ENCODE peak calls at places on chromosome 10, in five cellular contexts. U is IMR-90, A is right lobe of liver, G is stomach, Q is A549. N is an unnamed sample.

GRCh38 chr10:29554660-29555059 is 80.1 kb downstream of the SVIL start:
- DNase-seq in U (peak; percentile 43), G (no peak), A (no peak), Q (no peak), N (no peak)

GRCh38 chr10:84988011-84988410 is 659.6 kb downstream of the CCSER2 start:
- DNase-seq in G (no peak), A (no peak), Q (no peak), U (no peak), N (no peak)

GRCh38 chr10:96093948-96094347 is 36.1 kb upstream of the ZNF518A start:
- DNase-seq in A (no peak), Q (no peak), G (no peak), U (no peak), N (no peak)

GRCh38 chr10:22849077-22849810 is 78.6 kb upstream of the ARMC3 start:
- DNase-seq in G (peak; percentile 86), U (no peak), A (peak; percentile 57), Q (no peak), N (no peak)

GRCh38 chr10:72912715-72913114 is 19.2 kb downstream of the OIT3 start:
- DNase-seq in U (no peak), Q (no peak), G (no peak), A (no peak), N (no peak)

GRCh38 chr10:72009062-72009429 is 44.9 kb downstream of the CHST3 start:
- DNase-seq in Q (no peak), U (no peak), A (no peak), G (no peak), N (no peak)

GRCh38 chr10:12766222-12766621 is 235.3 kb downstream of the CCDC3 start:
- DNase-seq in Q (no peak), U (no peak), A (no peak), G (no peak), N (no peak)

GRCh38 chr10:486668-487067 is 202.8 kb downstream of the DIP2C start:
- DNase-seq in U (no peak), Q (no peak), A (no peak), G (peak; percentile 23), N (no peak)

GRCh38 chr10:78805176-78805575 is 263.6 kb upstream of the ZMIZ1 start:
- DNase-seq in Q (peak; percentile 19), G (peak; percentile 40), U (peak; percentile 99), A (no peak), N (peak; percentile 46)

GRCh38 chr10:4867520-4868356 is 41.7 kb downstream of the AKR1E2 start:
- DNase-seq in A (no peak), G (no peak), U (peak; percentile 8), Q (no peak), N (no peak)

GRCh38 chr10:101060951-101061813 is 607 bp upstream of the KAZALD1 start:
- DNase-seq in U (peak; percentile 91), A (peak; percentile 95), Q (peak; percentile 95), G (peak; percentile 97), N (peak; percentile 91)
- TF ChIP-seq POLR2A in U (peak; percentile 82), A (peak; percentile 42), Q (peak; percentile 65), G (no peak), N (no peak)

DNA sequence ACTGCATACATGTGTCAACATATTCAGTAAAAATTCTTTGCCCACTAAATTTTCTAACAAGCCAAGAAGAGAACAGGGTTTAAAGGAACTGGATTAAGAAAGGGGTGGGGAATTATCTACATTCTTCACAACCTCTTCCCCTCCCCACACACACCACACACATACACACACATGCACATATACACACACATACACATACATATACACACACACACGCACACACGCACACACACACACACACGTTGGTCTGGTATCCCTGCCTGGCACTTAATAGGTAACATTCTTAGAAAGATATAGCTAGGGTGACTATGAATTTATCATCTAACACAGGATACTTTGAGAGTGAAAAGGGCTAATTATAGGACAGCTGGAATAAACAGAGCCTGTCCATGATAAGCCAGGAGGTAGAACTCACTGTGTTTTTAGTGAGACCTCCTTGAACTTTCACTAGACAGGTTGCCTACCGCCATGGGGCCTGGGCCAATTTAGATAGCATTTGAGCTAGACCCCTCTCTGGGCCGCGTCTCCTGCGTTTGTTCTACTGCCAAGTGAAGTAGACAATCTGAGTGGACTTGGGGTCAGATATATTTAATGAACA is 33.1 kb upstream of the EPC1 start:
- DNase-seq in U (no peak), G (no peak), Q (no peak), A (no peak), N (no peak)
- H3K27ac ChIP-seq in U (no peak overlapping the region), G (no peak overlapping the region), Q (peak overlapping the region; percentile 86), A (peak overlapping the region; percentile 86), N (no peak overlapping the region)

DNA sequence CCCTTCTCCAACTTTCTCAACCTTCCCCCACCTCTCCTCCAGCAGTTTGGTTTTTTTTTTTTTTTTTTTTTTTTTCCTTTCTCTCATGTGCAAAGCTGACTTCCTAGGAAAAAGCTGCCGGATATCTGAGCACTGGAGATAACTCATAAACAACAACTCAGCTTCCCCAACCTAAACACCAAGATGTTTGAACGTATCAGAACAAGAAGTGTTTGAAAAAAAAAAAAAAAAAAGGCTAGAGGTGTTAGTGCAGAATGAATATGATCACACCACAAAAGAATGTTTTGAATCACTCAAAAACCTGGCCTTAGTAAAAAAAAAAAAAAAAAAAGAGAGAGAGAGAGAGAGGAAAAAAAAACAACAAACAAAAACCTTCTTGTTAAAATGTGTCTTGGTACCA is 11.2 kb downstream of the GATA3 start:
- DNase-seq in U (no peak), G (no peak), A (no peak), Q (no peak), N (no peak)
- H3K4me1 ChIP-seq in U (peaks cover 7% of the 10 kb centered on the region), G (no peaks in the 10 kb centered on the region), A (no peaks in the 10 kb centered on the region), Q (peaks cover 9% of the 10 kb centered on the region), N (no peaks in the 10 kb centered on the region)

GRCh38 chr10:110208614-110209398 is 1.4 kb downstream of the MXI1 start:
- DNase-seq in G (peak; percentile 30), U (peak; percentile 46), Q (peak; percentile 52), A (peak; percentile 57), N (peak; percentile 61)
- TF ChIP-seq POLR2A in G (no peak), U (no peak), Q (no peak), A (no peak), N (peak; percentile 13)